ENCODE peak calls at places on chromosomes 1 and 21, in ten cellular contexts. One of them, this sample, is unnamed.

GRCh38 chr21:45373991-45374816 is 30.8 kb upstream of the COL18A1 start:
- DNase-seq in A549: no peak
- DNase-seq in heart left ventricle: peak; percentile 57
- DNase-seq in transverse colon: no peak
- DNase-seq in tibial nerve: no peak
- DNase-seq in vagina: no peak
- DNase-seq in right lobe of liver: peak; percentile 13
- DNase-seq in body of pancreas: peak; percentile 9
- DNase-seq in Peyer's patch: no peak
- DNase-seq in prostate gland: no peak
- DNase-seq in this sample: no peak

GRCh38 chr1:44368471-44369151 is 13.6 kb upstream of the ERI3 start:
- DNase-seq in A549: no peak
- DNase-seq in heart left ventricle: no peak
- DNase-seq in transverse colon: no peak
- DNase-seq in tibial nerve: no peak
- DNase-seq in vagina: no peak
- DNase-seq in right lobe of liver: no peak
- DNase-seq in body of pancreas: no peak
- DNase-seq in Peyer's patch: no peak
- DNase-seq in prostate gland: no peak
- DNase-seq in this sample: no peak

GRCh38 chr1:2856076-2856390 is 54.5 kb upstream of the TTC34 start:
- DNase-seq in A549: no peak
- DNase-seq in heart left ventricle: no peak
- DNase-seq in transverse colon: no peak
- DNase-seq in tibial nerve: no peak
- DNase-seq in vagina: no peak
- DNase-seq in right lobe of liver: peak; percentile 10
- DNase-seq in body of pancreas: no peak
- DNase-seq in Peyer's patch: no peak
- DNase-seq in prostate gland: no peak
- DNase-seq in this sample: no peak

GRCh38 chr1:193462629-193463320 is 276.4 kb upstream of the B3GALT2 start:
- DNase-seq in A549: no peak
- DNase-seq in heart left ventricle: no peak
- DNase-seq in transverse colon: no peak
- DNase-seq in tibial nerve: no peak
- DNase-seq in vagina: no peak
- DNase-seq in right lobe of liver: no peak
- DNase-seq in body of pancreas: no peak
- DNase-seq in Peyer's patch: no peak
- DNase-seq in prostate gland: no peak
- DNase-seq in this sample: no peak

GRCh38 chr1:221488531-221488930 is 253.4 kb downstream of the DUSP10 start:
- DNase-seq in A549: no peak
- DNase-seq in heart left ventricle: no peak
- DNase-seq in transverse colon: no peak
- DNase-seq in tibial nerve: no peak
- DNase-seq in vagina: no peak
- DNase-seq in right lobe of liver: no peak
- DNase-seq in body of pancreas: no peak
- DNase-seq in Peyer's patch: no peak
- DNase-seq in prostate gland: no peak
- DNase-seq in this sample: no peak

GRCh38 chr1:7962011-7962335 is 462 bp downstream of the PARK7 start:
- DNase-seq in A549: no peak
- DNase-seq in heart left ventricle: no peak
- DNase-seq in transverse colon: no peak
- DNase-seq in tibial nerve: no peak
- DNase-seq in vagina: no peak
- DNase-seq in right lobe of liver: no peak
- DNase-seq in body of pancreas: no peak
- DNase-seq in Peyer's patch: no peak
- DNase-seq in prostate gland: no peak
- DNase-seq in this sample: no peak

GRCh38 chr1:179774033-179774432 is 30.9 kb downstream of the FAM163A start:
- DNase-seq in A549: no peak
- DNase-seq in heart left ventricle: no peak
- DNase-seq in transverse colon: no peak
- DNase-seq in tibial nerve: no peak
- DNase-seq in vagina: no peak
- DNase-seq in right lobe of liver: no peak
- DNase-seq in body of pancreas: no peak
- DNase-seq in Peyer's patch: no peak
- DNase-seq in prostate gland: no peak
- DNase-seq in this sample: no peak

GRCh38 chr1:224223819-224224714 is 41.0 kb downstream of the DEGS1 start:
- DNase-seq in A549: peak; percentile 41
- DNase-seq in heart left ventricle: no peak
- DNase-seq in transverse colon: no peak
- DNase-seq in tibial nerve: no peak
- DNase-seq in vagina: no peak
- DNase-seq in right lobe of liver: no peak
- DNase-seq in body of pancreas: no peak
- DNase-seq in Peyer's patch: no peak
- DNase-seq in prostate gland: no peak
- DNase-seq in this sample: no peak

GRCh38 chr1:85577421-85578320 is 2.9 kb upstream of the CCN1 start:
- DNase-seq in A549: peak; percentile 61
- DNase-seq in heart left ventricle: peak; percentile 53
- DNase-seq in transverse colon: peak; percentile 21
- DNase-seq in tibial nerve: peak; percentile 49
- DNase-seq in vagina: no peak
- DNase-seq in right lobe of liver: no peak
- DNase-seq in body of pancreas: peak; percentile 32
- DNase-seq in Peyer's patch: no peak
- DNase-seq in prostate gland: no peak
- DNase-seq in this sample: no peak

GRCh38 chr1:85578321-85579295 is 2.0 kb upstream of the CCN1 start:
- DNase-seq in A549: peak; percentile 66
- DNase-seq in heart left ventricle: no peak
- DNase-seq in transverse colon: no peak
- DNase-seq in tibial nerve: no peak
- DNase-seq in vagina: no peak
- DNase-seq in right lobe of liver: no peak
- DNase-seq in body of pancreas: no peak
- DNase-seq in Peyer's patch: no peak
- DNase-seq in prostate gland: no peak
- DNase-seq in this sample: no peak

GRCh38 chr1:85576642-85577420 is 3.7 kb upstream of the CCN1 start:
- DNase-seq in A549: peak; percentile 84
- DNase-seq in heart left ventricle: peak; percentile 90
- DNase-seq in transverse colon: peak; percentile 78
- DNase-seq in tibial nerve: peak; percentile 81
- DNase-seq in vagina: no peak
- DNase-seq in right lobe of liver: peak; percentile 87
- DNase-seq in body of pancreas: peak; percentile 88
- DNase-seq in Peyer's patch: peak; percentile 34
- DNase-seq in prostate gland: peak; percentile 76
- DNase-seq in this sample: peak; percentile 71

GRCh38 chr1:85575363-85575995 is 5.1 kb upstream of the CCN1 start:
- DNase-seq in A549: no peak
- DNase-seq in heart left ventricle: no peak
- DNase-seq in transverse colon: no peak
- DNase-seq in tibial nerve: no peak
- DNase-seq in vagina: no peak
- DNase-seq in right lobe of liver: no peak
- DNase-seq in body of pancreas: peak; percentile 51
- DNase-seq in Peyer's patch: no peak
- DNase-seq in prostate gland: no peak
- DNase-seq in this sample: no peak

DNA sequence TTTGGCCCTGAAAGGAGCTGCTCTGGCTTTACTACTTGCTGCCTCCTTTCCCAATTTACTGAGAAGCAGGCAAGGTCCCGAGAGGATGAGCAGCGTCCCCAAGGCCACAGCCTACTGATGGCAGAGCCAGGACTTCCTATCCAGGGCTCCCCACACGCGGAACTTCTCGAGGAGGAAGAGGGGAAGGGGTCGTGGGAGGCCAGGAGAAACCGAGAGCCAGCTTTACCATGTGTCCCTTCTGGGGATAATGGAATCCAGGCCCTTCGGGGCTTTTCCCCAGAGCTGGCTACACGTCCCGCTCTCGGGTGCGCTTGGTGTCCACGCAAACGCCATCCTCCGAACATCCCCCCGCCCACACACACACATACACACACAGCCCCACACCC is 4.3 kb upstream of the CCN1 start:
- DNase-seq in A549: no peak
- DNase-seq in heart left ventricle: no peak
- DNase-seq in transverse colon: no peak
- DNase-seq in tibial nerve: peak; percentile 58
- DNase-seq in vagina: no peak
- DNase-seq in right lobe of liver: no peak
- DNase-seq in body of pancreas: no peak
- DNase-seq in Peyer's patch: no peak
- DNase-seq in prostate gland: no peak
- DNase-seq in this sample: no peak
- TF ChIP-seq POLR2A in A549: no peak
- TF ChIP-seq POLR2A in heart left ventricle: no peak
- TF ChIP-seq POLR2A in transverse colon: no peak
- TF ChIP-seq POLR2A in tibial nerve: no peak
- TF ChIP-seq POLR2A in vagina: no peak
- TF ChIP-seq POLR2A in right lobe of liver: no peak
- TF ChIP-seq POLR2A in body of pancreas: no peak
- TF ChIP-seq POLR2A in Peyer's patch: no peak
- TF ChIP-seq POLR2A in prostate gland: no peak
- TF ChIP-seq POLR2A in this sample: no peak

GRCh38 chr1:162561616-162562451 is at the start of gene UAP1:
- DNase-seq in A549: no peak
- DNase-seq in heart left ventricle: peak; percentile 50
- DNase-seq in transverse colon: no peak
- DNase-seq in tibial nerve: peak; percentile 25
- DNase-seq in vagina: no peak
- DNase-seq in right lobe of liver: no peak
- DNase-seq in body of pancreas: peak; percentile 17
- DNase-seq in Peyer's patch: no peak
- DNase-seq in prostate gland: peak; percentile 22
- DNase-seq in this sample: no peak

GRCh38 chr1:162557536-162557935 is 4.0 kb upstream of the UAP1 start:
- DNase-seq in A549: no peak
- DNase-seq in heart left ventricle: no peak
- DNase-seq in transverse colon: peak; percentile 78
- DNase-seq in tibial nerve: no peak
- DNase-seq in vagina: no peak
- DNase-seq in right lobe of liver: no peak
- DNase-seq in body of pancreas: peak; percentile 55
- DNase-seq in Peyer's patch: no peak
- DNase-seq in prostate gland: peak; percentile 24
- DNase-seq in this sample: peak; percentile 63

GRCh38 chr1:162560303-162561036 is 1.1 kb upstream of the UAP1 start:
- DNase-seq in A549: peak; percentile 31
- DNase-seq in heart left ventricle: no peak
- DNase-seq in transverse colon: no peak
- DNase-seq in tibial nerve: peak; percentile 96
- DNase-seq in vagina: no peak
- DNase-seq in right lobe of liver: no peak
- DNase-seq in body of pancreas: no peak
- DNase-seq in Peyer's patch: no peak
- DNase-seq in prostate gland: peak; percentile 66
- DNase-seq in this sample: no peak

GRCh38 chr1:162562452-162562828 is 918 bp downstream of the UAP1 start:
- DNase-seq in A549: peak; percentile 18
- DNase-seq in heart left ventricle: no peak
- DNase-seq in transverse colon: peak; percentile 44
- DNase-seq in tibial nerve: no peak
- DNase-seq in vagina: no peak
- DNase-seq in right lobe of liver: no peak
- DNase-seq in body of pancreas: peak; percentile 26
- DNase-seq in Peyer's patch: no peak
- DNase-seq in prostate gland: peak; percentile 23
- DNase-seq in this sample: no peak

DNA sequence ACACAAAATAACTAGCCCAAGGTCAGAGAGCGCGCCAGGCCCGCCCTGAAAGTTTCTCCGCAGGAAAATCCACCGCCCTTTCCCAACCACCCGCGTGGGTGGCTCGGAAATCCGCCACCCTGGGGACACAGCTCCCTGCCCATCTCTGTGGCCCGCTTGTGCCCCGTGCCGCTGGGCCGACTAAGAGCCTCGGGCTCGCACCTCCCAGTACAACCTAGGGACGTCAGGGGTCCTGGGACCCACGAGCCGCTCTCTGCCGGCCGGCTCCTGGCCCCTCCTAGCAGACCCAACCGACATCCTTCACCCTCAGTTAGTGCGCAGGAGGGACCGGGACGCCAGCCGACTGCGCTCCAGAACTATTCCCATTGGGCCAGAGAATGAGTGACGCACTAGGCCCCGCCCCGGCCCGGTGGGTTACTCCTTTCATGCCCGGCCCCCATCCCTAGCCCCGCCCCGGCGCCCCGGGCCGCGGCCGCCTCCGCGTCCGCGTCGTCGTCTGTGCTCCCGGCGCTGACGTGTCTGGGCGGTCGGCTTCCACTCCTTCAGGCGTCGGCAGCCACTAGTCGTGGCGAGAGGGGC is 396 bp upstream of the UAP1 start:
- DNase-seq in A549: peak; percentile 93
- DNase-seq in heart left ventricle: peak; percentile 99
- DNase-seq in transverse colon: peak; percentile 100
- DNase-seq in tibial nerve: peak; percentile 97
- DNase-seq in vagina: peak; percentile 99
- DNase-seq in right lobe of liver: peak; percentile 99
- DNase-seq in body of pancreas: peak; percentile 99
- DNase-seq in Peyer's patch: peak; percentile 98
- DNase-seq in prostate gland: peak; percentile 98
- DNase-seq in this sample: peak; percentile 99
- TF ChIP-seq POLR2A in A549: peak; percentile 84
- TF ChIP-seq POLR2A in heart left ventricle: no peak
- TF ChIP-seq POLR2A in transverse colon: no peak
- TF ChIP-seq POLR2A in tibial nerve: peak; percentile 48
- TF ChIP-seq POLR2A in vagina: peak; percentile 73
- TF ChIP-seq POLR2A in right lobe of liver: no peak
- TF ChIP-seq POLR2A in body of pancreas: peak; percentile 80
- TF ChIP-seq POLR2A in Peyer's patch: no peak
- TF ChIP-seq POLR2A in prostate gland: peak; percentile 85
- TF ChIP-seq POLR2A in this sample: peak; percentile 70

DNA sequence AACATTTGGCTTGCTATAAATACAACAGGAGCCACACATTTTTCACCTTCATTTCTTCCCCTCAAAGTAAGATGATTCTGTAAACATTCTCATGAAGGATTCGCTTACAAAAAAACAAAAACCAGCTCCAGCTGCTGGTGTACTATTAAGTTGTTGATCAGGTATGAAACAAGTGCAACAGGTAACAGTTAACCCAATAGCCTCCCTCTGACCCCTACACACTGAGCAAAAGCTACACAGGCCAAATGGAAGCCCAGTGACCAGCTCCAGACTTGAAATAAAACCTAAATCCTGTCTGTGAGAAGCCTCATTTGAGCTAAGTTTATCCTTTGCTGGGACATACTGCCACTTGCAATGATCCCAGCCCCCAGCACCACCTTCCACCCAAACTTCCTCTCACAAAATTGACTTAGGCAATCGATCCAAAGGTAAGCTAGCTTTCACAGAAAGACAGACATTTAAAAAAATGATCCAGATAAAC is 991 bp downstream of the TIAM1 start:
- DNase-seq in A549: no peak
- DNase-seq in heart left ventricle: no peak
- DNase-seq in transverse colon: no peak
- DNase-seq in tibial nerve: no peak
- DNase-seq in vagina: no peak
- DNase-seq in right lobe of liver: no peak
- DNase-seq in body of pancreas: no peak
- DNase-seq in Peyer's patch: no peak
- DNase-seq in prostate gland: no peak
- DNase-seq in this sample: no peak
- TF ChIP-seq POLR2A in A549: no peak
- TF ChIP-seq POLR2A in heart left ventricle: no peak
- TF ChIP-seq POLR2A in transverse colon: no peak
- TF ChIP-seq POLR2A in tibial nerve: no peak
- TF ChIP-seq POLR2A in vagina: no peak
- TF ChIP-seq POLR2A in right lobe of liver: no peak
- TF ChIP-seq POLR2A in body of pancreas: no peak
- TF ChIP-seq POLR2A in Peyer's patch: no peak
- TF ChIP-seq POLR2A in prostate gland: no peak
- TF ChIP-seq POLR2A in this sample: no peak

GRCh38 chr1:66271216-66271903 is 262.6 kb upstream of the SGIP1 start:
- DNase-seq in A549: peak; percentile 97
- DNase-seq in heart left ventricle: peak; percentile 87
- DNase-seq in transverse colon: peak; percentile 73
- DNase-seq in tibial nerve: peak; percentile 92
- DNase-seq in vagina: no peak
- DNase-seq in right lobe of liver: peak; percentile 67
- DNase-seq in body of pancreas: peak; percentile 62
- DNase-seq in Peyer's patch: peak; percentile 41
- DNase-seq in prostate gland: peak; percentile 92
- DNase-seq in this sample: peak; percentile 65
- TF ChIP-seq POLR2A in A549: no peak
- TF ChIP-seq POLR2A in heart left ventricle: no peak
- TF ChIP-seq POLR2A in transverse colon: no peak
- TF ChIP-seq POLR2A in tibial nerve: peak; percentile 49
- TF ChIP-seq POLR2A in vagina: peak; percentile 44
- TF ChIP-seq POLR2A in right lobe of liver: peak; percentile 67
- TF ChIP-seq POLR2A in body of pancreas: peak; percentile 17
- TF ChIP-seq POLR2A in Peyer's patch: no peak
- TF ChIP-seq POLR2A in prostate gland: peak; percentile 29
- TF ChIP-seq POLR2A in this sample: no peak